ENCODE peak calls at places on chromosomes 3 and 15, in nine cellular contexts. Y is activated CD8-positive, alpha-beta memory T cell treated with anti-CD3 and anti-CD28 coated beads for 24 hours; W is NCI-H2081; T is body of pancreas; X is skeletal muscle cell; Z is H9; F is NCI-H1417; J is iPS DF 6.9; B is GM10248. C is an unnamed sample.

GRCh38 chr3:149539491-149539890 is 65.0 kb downstream of the TM4SF4 start:
- DNase-seq in Y (no peak), W (no peak), T (no peak), X (no peak), Z (no peak), F (peak), J (no peak), B (no peak), C (no peak)

GRCh38 chr3:42731476-42732195 is 29.0 kb upstream of the HHATL start:
- DNase-seq in Y (peak), W (no peak), T (no peak), X (no peak), Z (peak), F (no peak), J (no peak), B (no peak), C (no peak)

GRCh38 chr15:89593018-89593417 is 17.7 kb downstream of the TICRR start:
- DNase-seq in Y (no peak), W (no peak), T (no peak), X (no peak), Z (no peak), F (no peak), J (no peak), B (no peak), C (no peak)

GRCh38 chr15:56965614-56966013 is 47.2 kb downstream of the TCF12 start:
- DNase-seq in Y (no peak), W (no peak), T (no peak), X (no peak), Z (no peak), F (no peak), J (no peak), B (no peak), C (no peak)

GRCh38 chr3:54853573-54854404 is 74.1 kb downstream of the LRTM1 start:
- DNase-seq in Y (peak), W (peak), T (peak), X (peak), Z (peak), F (peak), J (peak), B (peak), C (peak)

GRCh38 chr3:42652611-42653302 is 740 bp upstream of the ZBTB47 start:
- DNase-seq in Y (no peak), W (no peak), T (peak), X (no peak), Z (peak), F (no peak), J (no peak), B (peak), C (peak)

GRCh38 chr15:42165081-42165480 is 8.6 kb upstream of the PLA2G4F start:
- DNase-seq in Y (no peak), W (no peak), T (no peak), X (no peak), Z (no peak), F (no peak), J (no peak), B (no peak), C (no peak)

GRCh38 chr3:17891139-17891850 is 148.9 kb upstream of the TBC1D5 start:
- DNase-seq in Y (no peak), W (no peak), T (no peak), X (peak), Z (no peak), F (peak), J (no peak), B (no peak), C (no peak)

GRCh38 chr3:159785276-159785675 is 203.4 kb upstream of the IL12A start:
- DNase-seq in Y (no peak), W (peak), T (no peak), X (peak), Z (no peak), F (peak), J (no peak), B (no peak), C (no peak)

GRCh38 chr15:26891448-26891881 is 24.6 kb downstream of the GABRA5 start:
- DNase-seq in Y (peak), W (peak), T (peak), X (peak), Z (peak), F (peak), J (peak), B (peak), C (peak)

GRCh38 chr3:51711352-51712019 is 4.6 kb downstream of the GRM2 start:
- DNase-seq in Y (no peak), W (no peak), T (no peak), X (no peak), Z (no peak), F (no peak), J (no peak), B (no peak), C (no peak)

GRCh38 chr15:63006032-63006878 is 36.3 kb upstream of the TPM1 start:
- DNase-seq in Y (no peak), W (no peak), T (no peak), X (no peak), Z (no peak), F (no peak), J (no peak), B (no peak), C (no peak)

GRCh38 chr15:78407889-78408640 is 30.0 kb upstream of the IREB2 start:
- DNase-seq in Y (no peak), W (no peak), T (no peak), X (no peak), Z (no peak), F (no peak), J (no peak), B (no peak), C (no peak)

GRCh38 chr3:117399311-117400068 is 689.9 kb downstream of the TUSC7 start:
- DNase-seq in Y (no peak), W (peak), T (no peak), X (no peak), Z (peak), F (peak), J (peak), B (no peak), C (no peak)

GRCh38 chr3:49313902-49314676 is 25.8 kb downstream of the USP4 start:
- DNase-seq in Y (no peak), W (no peak), T (no peak), X (peak), Z (no peak), F (no peak), J (no peak), B (no peak), C (no peak)

GRCh38 chr3:124826703-124827102 is 60.5 kb downstream of the ITGB5 start:
- DNase-seq in Y (no peak), W (peak), T (no peak), X (peak), Z (peak), F (no peak), J (no peak), B (no peak), C (no peak)